ENCODE peak calls at places on chromosomes 7 and 10, in nine cellular contexts. One of them, this sample, is unnamed.

GRCh38 chr7:36889182-36889581 is 164.9 kb upstream of the AOAH start:
- DNase-seq in CD8-positive, alpha-beta T cell: no peak
- DNase-seq in osteoblast: no peak
- DNase-seq in RWPE2: no peak
- DNase-seq in stomach: no peak
- DNase-seq in B cell: no peak
- DNase-seq in heart right ventricle: no peak
- DNase-seq in spleen: no peak
- DNase-seq in astrocyte of the spinal cord: no peak
- DNase-seq in this sample: no peak

GRCh38 chr7:94888542-94888941 is 18.9 kb upstream of the PPP1R9A start:
- DNase-seq in astrocyte of the spinal cord: peak
- DNase-seq in stomach: peak
- DNase-seq in CD8-positive, alpha-beta T cell: no peak
- DNase-seq in B cell: no peak
- DNase-seq in heart right ventricle: no peak
- DNase-seq in osteoblast: no peak
- DNase-seq in spleen: no peak
- DNase-seq in RWPE2: no peak
- DNase-seq in this sample: no peak

GRCh38 chr7:68216046-68216445 is 1219.4 kb downstream of the TYW1 start:
- DNase-seq in astrocyte of the spinal cord: no peak
- DNase-seq in spleen: peak
- DNase-seq in RWPE2: no peak
- DNase-seq in heart right ventricle: no peak
- DNase-seq in stomach: no peak
- DNase-seq in osteoblast: no peak
- DNase-seq in CD8-positive, alpha-beta T cell: no peak
- DNase-seq in B cell: no peak
- DNase-seq in this sample: no peak

GRCh38 chr10:11261687-11262086 is 244.0 kb downstream of the CELF2 start:
- DNase-seq in stomach: no peak
- DNase-seq in astrocyte of the spinal cord: no peak
- DNase-seq in spleen: no peak
- DNase-seq in CD8-positive, alpha-beta T cell: no peak
- DNase-seq in RWPE2: no peak
- DNase-seq in heart right ventricle: no peak
- DNase-seq in osteoblast: no peak
- DNase-seq in B cell: no peak
- DNase-seq in this sample: no peak

GRCh38 chr10:86830043-86830591 is 73.7 kb downstream of the BMPR1A start:
- DNase-seq in astrocyte of the spinal cord: no peak
- DNase-seq in spleen: no peak
- DNase-seq in RWPE2: no peak
- DNase-seq in heart right ventricle: no peak
- DNase-seq in stomach: no peak
- DNase-seq in B cell: no peak
- DNase-seq in osteoblast: no peak
- DNase-seq in CD8-positive, alpha-beta T cell: no peak
- DNase-seq in this sample: no peak

GRCh38 chr10:119525116-119525515 is 17.4 kb downstream of the RGS10 start:
- DNase-seq in stomach: no peak
- DNase-seq in B cell: no peak
- DNase-seq in heart right ventricle: no peak
- DNase-seq in osteoblast: no peak
- DNase-seq in RWPE2: no peak
- DNase-seq in CD8-positive, alpha-beta T cell: no peak
- DNase-seq in spleen: no peak
- DNase-seq in astrocyte of the spinal cord: no peak
- DNase-seq in this sample: no peak

GRCh38 chr7:84720456-84721097 is 466.3 kb downstream of the SEMA3D start:
- DNase-seq in RWPE2: no peak
- DNase-seq in stomach: no peak
- DNase-seq in heart right ventricle: no peak
- DNase-seq in CD8-positive, alpha-beta T cell: no peak
- DNase-seq in spleen: no peak
- DNase-seq in astrocyte of the spinal cord: no peak
- DNase-seq in osteoblast: no peak
- DNase-seq in B cell: no peak
- DNase-seq in this sample: no peak

GRCh38 chr7:154676422-154677073 is 326.4 kb downstream of the PAXIP1 start:
- DNase-seq in CD8-positive, alpha-beta T cell: no peak
- DNase-seq in astrocyte of the spinal cord: no peak
- DNase-seq in heart right ventricle: no peak
- DNase-seq in osteoblast: no peak
- DNase-seq in B cell: no peak
- DNase-seq in RWPE2: no peak
- DNase-seq in stomach: peak
- DNase-seq in spleen: no peak
- DNase-seq in this sample: no peak

GRCh38 chr7:157499835-157500153 is 163.0 kb downstream of the DNAJB6 start:
- DNase-seq in spleen: peak
- DNase-seq in heart right ventricle: no peak
- DNase-seq in astrocyte of the spinal cord: no peak
- DNase-seq in osteoblast: peak
- DNase-seq in stomach: peak
- DNase-seq in CD8-positive, alpha-beta T cell: no peak
- DNase-seq in B cell: no peak
- DNase-seq in RWPE2: no peak
- DNase-seq in this sample: no peak

GRCh38 chr7:136923111-136923510 is 54.7 kb downstream of the CHRM2 start:
- DNase-seq in astrocyte of the spinal cord: peak
- DNase-seq in heart right ventricle: no peak
- DNase-seq in stomach: no peak
- DNase-seq in spleen: no peak
- DNase-seq in B cell: no peak
- DNase-seq in osteoblast: no peak
- DNase-seq in RWPE2: no peak
- DNase-seq in CD8-positive, alpha-beta T cell: no peak
- DNase-seq in this sample: no peak

GRCh38 chr7:150962743-150963399 is 15.2 kb downstream of the KCNH2 start:
- DNase-seq in RWPE2: no peak
- DNase-seq in B cell: peak
- DNase-seq in heart right ventricle: peak
- DNase-seq in astrocyte of the spinal cord: peak
- DNase-seq in osteoblast: peak
- DNase-seq in stomach: peak
- DNase-seq in CD8-positive, alpha-beta T cell: peak
- DNase-seq in spleen: peak
- DNase-seq in this sample: no peak

GRCh38 chr7:150963707-150964559 is 14.2 kb downstream of the KCNH2 start:
- DNase-seq in B cell: no peak
- DNase-seq in CD8-positive, alpha-beta T cell: no peak
- DNase-seq in spleen: no peak
- DNase-seq in osteoblast: no peak
- DNase-seq in astrocyte of the spinal cord: no peak
- DNase-seq in stomach: no peak
- DNase-seq in heart right ventricle: peak
- DNase-seq in RWPE2: no peak
- DNase-seq in this sample: no peak

GRCh38 chr7:150966002-150966401 is 12.1 kb downstream of the KCNH2 start:
- DNase-seq in spleen: no peak
- DNase-seq in RWPE2: no peak
- DNase-seq in osteoblast: no peak
- DNase-seq in astrocyte of the spinal cord: no peak
- DNase-seq in B cell: no peak
- DNase-seq in CD8-positive, alpha-beta T cell: no peak
- DNase-seq in heart right ventricle: peak
- DNase-seq in stomach: no peak
- DNase-seq in this sample: no peak

GRCh38 chr7:150965273-150965830 is 12.8 kb downstream of the KCNH2 start:
- DNase-seq in astrocyte of the spinal cord: no peak
- DNase-seq in osteoblast: no peak
- DNase-seq in spleen: no peak
- DNase-seq in heart right ventricle: no peak
- DNase-seq in B cell: no peak
- DNase-seq in RWPE2: no peak
- DNase-seq in stomach: no peak
- DNase-seq in CD8-positive, alpha-beta T cell: no peak
- DNase-seq in this sample: no peak

DNA sequence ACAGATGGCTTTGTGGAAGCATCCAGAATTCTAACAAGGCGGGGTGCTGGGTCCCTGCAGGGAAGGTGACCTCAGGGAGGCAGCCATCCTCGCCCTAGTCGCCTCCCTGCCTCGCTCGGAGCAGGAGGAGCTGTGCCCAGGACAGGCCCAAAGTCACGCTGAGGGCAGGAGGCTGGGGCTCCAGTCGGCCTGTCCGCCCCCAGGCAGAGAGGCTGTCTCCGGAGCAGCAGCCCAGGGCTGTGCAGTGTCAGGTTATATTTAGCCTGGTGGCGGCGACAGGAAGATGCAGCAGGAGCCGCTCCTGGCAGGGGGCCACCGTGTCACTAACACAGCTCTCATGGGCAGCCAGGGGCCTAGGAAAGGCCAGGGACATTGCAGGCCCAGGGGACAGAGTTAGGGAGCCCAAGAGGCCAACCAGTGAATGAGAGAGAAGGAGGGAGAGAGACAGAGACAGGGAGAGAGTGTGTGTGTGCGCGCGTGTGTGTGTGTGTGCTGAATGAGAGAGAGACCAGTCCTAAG is 13.5 kb downstream of the KCNH2 start:
- DNase-seq in stomach: no peak
- DNase-seq in RWPE2: no peak
- DNase-seq in astrocyte of the spinal cord: no peak
- DNase-seq in heart right ventricle: peak
- DNase-seq in osteoblast: no peak
- DNase-seq in spleen: no peak
- DNase-seq in B cell: no peak
- DNase-seq in CD8-positive, alpha-beta T cell: no peak
- DNase-seq in this sample: no peak
- TF ChIP-seq CTCF in stomach: no peak
- TF ChIP-seq CTCF in RWPE2: no peak
- TF ChIP-seq CTCF in astrocyte of the spinal cord: no peak
- TF ChIP-seq CTCF in heart right ventricle: peak
- TF ChIP-seq CTCF in osteoblast: no peak
- TF ChIP-seq CTCF in spleen: no peak
- TF ChIP-seq CTCF in B cell: no peak
- TF ChIP-seq CTCF in CD8-positive, alpha-beta T cell: no peak
- TF ChIP-seq CTCF in this sample: no peak

GRCh38 chr10:8054243-8054497 is 318 bp upstream of the GATA3 start:
- DNase-seq in astrocyte of the spinal cord: peak
- DNase-seq in osteoblast: peak
- DNase-seq in spleen: no peak
- DNase-seq in stomach: no peak
- DNase-seq in B cell: no peak
- DNase-seq in heart right ventricle: no peak
- DNase-seq in RWPE2: no peak
- DNase-seq in CD8-positive, alpha-beta T cell: no peak
- DNase-seq in this sample: no peak

GRCh38 chr10:8051851-8052257 is 2.6 kb upstream of the GATA3 start:
- DNase-seq in astrocyte of the spinal cord: no peak
- DNase-seq in spleen: no peak
- DNase-seq in RWPE2: no peak
- DNase-seq in stomach: no peak
- DNase-seq in osteoblast: peak
- DNase-seq in B cell: no peak
- DNase-seq in CD8-positive, alpha-beta T cell: no peak
- DNase-seq in heart right ventricle: no peak
- DNase-seq in this sample: no peak

GRCh38 chr10:8052344-8052969 is 2.0 kb upstream of the GATA3 start:
- DNase-seq in CD8-positive, alpha-beta T cell: no peak
- DNase-seq in osteoblast: peak
- DNase-seq in RWPE2: no peak
- DNase-seq in astrocyte of the spinal cord: peak
- DNase-seq in B cell: no peak
- DNase-seq in stomach: no peak
- DNase-seq in heart right ventricle: no peak
- DNase-seq in spleen: no peak
- DNase-seq in this sample: no peak

GRCh38 chr10:8053446-8054242 is 844 bp upstream of the GATA3 start:
- DNase-seq in CD8-positive, alpha-beta T cell: peak
- DNase-seq in astrocyte of the spinal cord: peak
- DNase-seq in RWPE2: peak
- DNase-seq in osteoblast: peak
- DNase-seq in B cell: peak
- DNase-seq in stomach: peak
- DNase-seq in spleen: peak
- DNase-seq in heart right ventricle: peak
- DNase-seq in this sample: peak

GRCh38 chr10:8052970-8053445 is 1.5 kb upstream of the GATA3 start:
- DNase-seq in spleen: no peak
- DNase-seq in RWPE2: no peak
- DNase-seq in astrocyte of the spinal cord: no peak
- DNase-seq in stomach: no peak
- DNase-seq in heart right ventricle: no peak
- DNase-seq in CD8-positive, alpha-beta T cell: no peak
- DNase-seq in osteoblast: no peak
- DNase-seq in B cell: no peak
- DNase-seq in this sample: no peak
- TF ChIP-seq CTCF in spleen: peak
- TF ChIP-seq CTCF in RWPE2: no peak
- TF ChIP-seq CTCF in astrocyte of the spinal cord: no peak
- TF ChIP-seq CTCF in stomach: no peak
- TF ChIP-seq CTCF in heart right ventricle: no peak
- TF ChIP-seq CTCF in CD8-positive, alpha-beta T cell: peak
- TF ChIP-seq CTCF in osteoblast: peak
- TF ChIP-seq CTCF in B cell: peak
- TF ChIP-seq CTCF in this sample: no peak

DNA sequence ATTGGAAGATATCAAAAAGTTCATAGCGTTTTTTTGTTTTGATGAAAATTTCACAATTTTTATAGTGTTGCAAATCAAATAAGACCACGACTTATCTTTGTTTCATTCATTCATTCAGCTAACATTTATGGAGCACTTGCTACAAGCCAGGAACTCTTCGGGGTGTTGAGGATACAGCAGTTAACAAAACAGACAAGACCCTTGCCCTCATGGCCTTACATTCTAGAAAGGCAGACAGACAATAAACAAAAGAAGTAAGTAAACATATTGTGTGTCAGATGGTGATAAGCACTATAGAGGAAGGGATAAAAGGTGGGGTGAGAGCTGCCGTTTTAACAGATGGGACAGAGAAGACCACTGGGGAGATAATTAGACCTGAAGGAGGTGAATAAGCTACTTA is 41.6 kb upstream of the GSAP start:
- DNase-seq in heart right ventricle: no peak
- DNase-seq in B cell: no peak
- DNase-seq in osteoblast: no peak
- DNase-seq in spleen: no peak
- DNase-seq in stomach: no peak
- DNase-seq in CD8-positive, alpha-beta T cell: no peak
- DNase-seq in astrocyte of the spinal cord: no peak
- DNase-seq in RWPE2: no peak
- DNase-seq in this sample: no peak
- TF ChIP-seq CTCF in heart right ventricle: no peak
- TF ChIP-seq CTCF in B cell: no peak
- TF ChIP-seq CTCF in osteoblast: no peak
- TF ChIP-seq CTCF in spleen: no peak
- TF ChIP-seq CTCF in stomach: no peak
- TF ChIP-seq CTCF in CD8-positive, alpha-beta T cell: no peak
- TF ChIP-seq CTCF in astrocyte of the spinal cord: no peak
- TF ChIP-seq CTCF in RWPE2: no peak
- TF ChIP-seq CTCF in this sample: no peak

GRCh38 chr7:35424869-35425495 is 171.1 kb upstream of the TBX20 start:
- DNase-seq in spleen: peak
- DNase-seq in heart right ventricle: peak
- DNase-seq in CD8-positive, alpha-beta T cell: peak
- DNase-seq in stomach: peak
- DNase-seq in RWPE2: no peak
- DNase-seq in osteoblast: no peak
- DNase-seq in astrocyte of the spinal cord: peak
- DNase-seq in B cell: peak
- DNase-seq in this sample: no peak

GRCh38 chr7:35436452-35436851 is 182.6 kb upstream of the TBX20 start:
- DNase-seq in spleen: no peak
- DNase-seq in osteoblast: no peak
- DNase-seq in astrocyte of the spinal cord: no peak
- DNase-seq in B cell: no peak
- DNase-seq in CD8-positive, alpha-beta T cell: no peak
- DNase-seq in heart right ventricle: no peak
- DNase-seq in stomach: no peak
- DNase-seq in RWPE2: no peak
- DNase-seq in this sample: no peak

GRCh38 chr7:35430547-35431153 is 176.8 kb upstream of the TBX20 start:
- DNase-seq in B cell: no peak
- DNase-seq in astrocyte of the spinal cord: no peak
- DNase-seq in osteoblast: no peak
- DNase-seq in spleen: no peak
- DNase-seq in RWPE2: no peak
- DNase-seq in CD8-positive, alpha-beta T cell: no peak
- DNase-seq in heart right ventricle: no peak
- DNase-seq in stomach: no peak
- DNase-seq in this sample: no peak
- TF ChIP-seq CTCF in B cell: peak
- TF ChIP-seq CTCF in astrocyte of the spinal cord: peak
- TF ChIP-seq CTCF in osteoblast: peak
- TF ChIP-seq CTCF in spleen: no peak
- TF ChIP-seq CTCF in RWPE2: no peak
- TF ChIP-seq CTCF in CD8-positive, alpha-beta T cell: no peak
- TF ChIP-seq CTCF in heart right ventricle: no peak
- TF ChIP-seq CTCF in stomach: no peak
- TF ChIP-seq CTCF in this sample: no peak